ENCODE peak calls at places on chromosomes 11 and 22, in ten cellular contexts. R, T, L, S, V, K, Z, M, E and P are unnamed samples.

GRCh38 chr11:134412508-134413333 is 679 bp upstream of the B3GAT1 start:
- DNase-seq in R (peak), T (no peak), L (no peak), S (no peak), V (peak), K (no peak), Z (no peak), M (no peak), E (no peak), P (peak)

GRCh38 chr11:7494086-7494775 is 8.9 kb downstream of the OLFML1 start:
- DNase-seq in R (no peak), T (no peak), L (no peak), S (no peak), V (no peak), K (no peak), Z (no peak), M (no peak), E (no peak), P (no peak)

GRCh38 chr22:25172153-25172552 is 27.5 kb upstream of the CRYBB3 start:
- DNase-seq in R (no peak), T (no peak), L (peak), S (peak), V (peak), K (no peak), Z (peak), M (no peak), E (no peak), P (no peak)

GRCh38 chr11:45093761-45094455 is 52.5 kb upstream of the PRDM11 start:
- DNase-seq in R (no peak), T (no peak), L (peak), S (no peak), V (no peak), K (no peak), Z (no peak), M (peak), E (no peak), P (no peak)

GRCh38 chr11:910589-911030 is at the start of gene CHID1:
- DNase-seq in R (peak), T (peak), L (peak), S (peak), V (peak), K (peak), Z (peak), M (peak), E (peak), P (peak)

GRCh38 chr11:61037694-61038093 is 64.6 kb upstream of the CD5 start:
- DNase-seq in R (no peak), T (no peak), L (no peak), S (no peak), V (no peak), K (no peak), Z (no peak), M (no peak), E (peak), P (no peak)

GRCh38 chr11:105144887-105145286 is 5.3 kb upstream of the CARD18 start:
- DNase-seq in R (no peak), T (no peak), L (no peak), S (no peak), V (no peak), K (no peak), Z (no peak), M (no peak), E (no peak), P (no peak)

GRCh38 chr22:46416537-46417267 is 81.2 kb downstream of the TRMU start:
- DNase-seq in R (no peak), T (no peak), L (no peak), S (no peak), V (no peak), K (no peak), Z (no peak), M (no peak), E (no peak), P (no peak)

GRCh38 chr11:12139144-12139881 is 28.9 kb downstream of the MICAL2 start:
- DNase-seq in R (no peak), T (no peak), L (no peak), S (no peak), V (no peak), K (peak), Z (no peak), M (no peak), E (no peak), P (no peak)

GRCh38 chr11:46333129-46333947 is 13.9 kb upstream of the DGKZ start:
- DNase-seq in R (peak), T (no peak), L (no peak), S (no peak), V (no peak), K (no peak), Z (no peak), M (no peak), E (no peak), P (no peak)

GRCh38 chr11:70732493-70733206 is 334.3 kb downstream of the CTTN start:
- DNase-seq in R (peak), T (no peak), L (no peak), S (no peak), V (no peak), K (no peak), Z (no peak), M (no peak), E (no peak), P (no peak)

DNA sequence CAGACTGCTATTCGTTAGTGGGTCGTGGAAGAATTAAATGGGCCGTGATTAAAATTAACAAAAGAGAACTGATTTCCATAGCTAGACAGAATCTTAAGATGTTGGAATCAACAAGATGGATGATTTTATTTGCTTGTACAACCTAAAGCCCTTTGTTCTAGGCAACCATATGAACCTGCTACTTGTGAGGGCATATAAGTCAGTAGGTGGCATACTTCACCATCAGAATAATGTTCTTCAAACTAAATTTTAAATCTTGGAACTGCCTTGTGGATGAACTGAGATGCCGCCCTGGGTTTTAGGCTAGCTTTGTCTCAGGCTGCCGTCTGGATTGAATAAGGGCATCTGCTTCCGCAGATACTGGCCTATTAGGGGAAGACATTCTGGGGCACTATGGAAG is 40.9 kb downstream of the CSRP3 start:
- DNase-seq in R (no peak), T (no peak), L (no peak), S (no peak), V (no peak), K (no peak), Z (peak), M (no peak), E (no peak), P (no peak)
- TF ChIP-seq CTCF in R (no peak), T (no peak), L (no peak), S (no peak), V (no peak), K (no peak), Z (no peak), M (no peak), E (peak), P (no peak)

DNA sequence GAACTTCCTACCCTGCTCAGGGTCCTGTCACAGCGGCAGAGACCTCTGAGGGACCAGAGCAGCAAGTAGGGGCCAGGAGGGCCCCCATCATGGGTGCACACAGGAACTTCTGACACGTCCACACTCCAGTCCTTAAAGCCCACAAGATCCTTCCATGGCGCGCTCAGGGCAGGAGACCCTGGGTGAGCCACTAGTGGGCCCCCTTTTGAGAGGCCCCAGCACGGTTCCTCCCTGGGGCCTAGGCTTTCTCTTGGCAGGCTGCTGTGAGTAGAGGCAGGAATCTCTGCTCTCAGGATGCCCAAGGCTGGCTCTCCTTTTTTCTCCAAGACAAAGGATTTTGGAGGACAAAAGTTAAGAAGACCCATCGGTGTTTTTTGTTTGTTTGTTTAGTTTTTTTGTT is 22.4 kb downstream of the RPS6KA4 start:
- DNase-seq in R (no peak), T (no peak), L (no peak), S (no peak), V (no peak), K (no peak), Z (no peak), M (no peak), E (no peak), P (no peak)
- TF ChIP-seq CTCF in R (no peak), T (no peak), L (no peak), S (no peak), V (no peak), K (no peak), Z (no peak), M (no peak), E (no peak), P (no peak)

GRCh38 chr11:102313225-102313940 is 3.9 kb upstream of the BIRC3 start:
- DNase-seq in R (no peak), T (no peak), L (no peak), S (peak), V (no peak), K (no peak), Z (peak), M (no peak), E (no peak), P (no peak)
- TF ChIP-seq CTCF in R (no peak), T (no peak), L (no peak), S (no peak), V (no peak), K (no peak), Z (no peak), M (no peak), E (no peak), P (no peak)

GRCh38 chr11:65571940-65572339 is 398 bp upstream of the FAM89B start:
- DNase-seq in R (peak), T (no peak), L (no peak), S (no peak), V (no peak), K (no peak), Z (peak), M (no peak), E (no peak), P (no peak)
- TF ChIP-seq CTCF in R (peak), T (no peak), L (no peak), S (peak), V (peak), K (no peak), Z (peak), M (peak), E (peak), P (peak)

DNA sequence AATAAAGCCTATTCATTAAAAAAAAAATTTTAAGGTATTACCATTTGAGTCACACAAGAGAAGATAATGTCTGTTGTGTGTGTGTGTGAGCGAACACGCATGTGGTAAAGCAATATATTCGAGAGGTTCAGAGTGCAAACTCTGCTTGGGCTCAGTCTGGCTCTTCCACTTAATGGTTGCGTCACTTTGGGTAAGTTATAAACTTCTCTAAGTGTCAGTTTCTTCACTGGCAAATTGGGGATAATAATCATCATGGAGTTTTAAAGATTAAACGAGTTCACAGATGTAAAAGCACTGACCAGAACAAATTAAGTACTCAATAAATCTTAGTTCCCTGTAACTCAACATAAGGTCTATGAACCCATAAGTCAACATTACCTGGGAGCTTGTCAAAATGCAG is 37.0 kb downstream of the SIK3 start:
- DNase-seq in R (no peak), T (no peak), L (no peak), S (no peak), V (no peak), K (no peak), Z (no peak), M (no peak), E (no peak), P (no peak)
- TF ChIP-seq CTCF in R (no peak), T (no peak), L (no peak), S (no peak), V (no peak), K (no peak), Z (no peak), M (no peak), E (no peak), P (no peak)

GRCh38 chr11:128627666-128628342 is 40.4 kb upstream of the ETS1 start:
- DNase-seq in R (no peak), T (no peak), L (no peak), S (peak), V (peak), K (no peak), Z (no peak), M (peak), E (no peak), P (no peak)

GRCh38 chr11:128628343-128628673 is 41.0 kb upstream of the ETS1 start:
- DNase-seq in R (no peak), T (no peak), L (no peak), S (no peak), V (no peak), K (no peak), Z (no peak), M (no peak), E (no peak), P (no peak)

GRCh38 chr11:128630367-128631230 is 43.2 kb upstream of the ETS1 start:
- DNase-seq in R (peak), T (peak), L (peak), S (peak), V (peak), K (peak), Z (peak), M (peak), E (peak), P (peak)

GRCh38 chr11:128628686-128629085 is 41.3 kb upstream of the ETS1 start:
- DNase-seq in R (no peak), T (no peak), L (no peak), S (peak), V (no peak), K (no peak), Z (no peak), M (peak), E (no peak), P (no peak)

DNA sequence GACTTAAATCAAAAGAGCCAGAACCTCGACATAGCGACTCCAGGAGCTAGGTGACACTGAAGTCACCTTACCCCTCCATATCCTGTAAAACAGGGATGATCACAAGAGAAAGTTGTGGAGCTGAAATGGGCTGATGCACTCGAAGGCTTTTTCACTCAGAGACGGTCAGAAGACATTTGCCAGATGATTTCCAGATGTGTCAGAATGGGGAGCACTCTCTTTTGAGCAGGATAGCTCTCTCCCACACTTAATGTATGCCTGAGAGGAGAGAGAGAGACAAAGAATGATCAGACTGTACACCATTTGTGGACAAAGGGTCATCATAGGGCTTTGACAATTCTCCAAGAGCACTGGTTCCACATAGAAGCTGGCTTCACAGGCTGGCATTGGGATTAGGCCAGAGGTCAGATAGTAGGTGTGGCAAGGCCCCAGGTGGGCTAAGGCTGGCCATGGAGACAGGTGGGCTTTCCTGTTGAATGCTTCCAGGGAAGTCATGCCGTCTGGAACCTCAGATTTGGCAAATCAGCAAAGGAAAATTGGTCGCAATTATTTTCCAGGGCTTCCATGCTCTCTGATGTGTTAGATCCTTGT is 42.3 kb upstream of the ETS1 start:
- DNase-seq in R (no peak), T (no peak), L (no peak), S (peak), V (no peak), K (no peak), Z (no peak), M (peak), E (no peak), P (no peak)
- TF ChIP-seq CTCF in R (no peak), T (no peak), L (no peak), S (no peak), V (no peak), K (no peak), Z (no peak), M (no peak), E (no peak), P (no peak)